ENCODE peak calls at places on chromosome 21, in six cellular contexts. Z is NB4, N is colonic mucosa, A is heart left ventricle, R is GM12864, L is SK-N-SH. D is an unnamed sample.

GRCh38 chr21:33975548-33976081 is 60.0 kb upstream of the ATP5PO start:
- DNase-seq in Z (peak), L (no peak), A (no peak), R (peak), N (no peak), D (no peak)

GRCh38 chr21:35843911-35844667 is 216.2 kb downstream of the SETD4 start:
- DNase-seq in Z (no peak), L (no peak), N (no peak), A (no peak), R (no peak), D (no peak)

GRCh38 chr21:32524010-32524719 is 61.2 kb downstream of the TCP10L start:
- DNase-seq in Z (no peak), N (no peak), L (no peak), A (peak), R (no peak), D (no peak)

GRCh38 chr21:17089121-17089520 is 423.7 kb upstream of the CXADR start:
- DNase-seq in L (no peak), N (no peak), Z (no peak), R (no peak), A (no peak), D (no peak)

GRCh38 chr21:46599251-46599572 is 5.7 kb downstream of the S100B start:
- DNase-seq in N (no peak), L (peak), R (no peak), A (peak), Z (no peak), D (no peak)

GRCh38 chr21:16974060-16974459 is 538.8 kb upstream of the CXADR start:
- DNase-seq in Z (no peak), N (no peak), L (no peak), A (no peak), R (no peak), D (no peak)

GRCh38 chr21:32387151-32387550 is 5.7 kb downstream of the URB1 start:
- DNase-seq in R (no peak), A (no peak), L (no peak), N (no peak), Z (no peak), D (no peak)

GRCh38 chr21:31872452-31873274 is at the start of gene HUNK:
- DNase-seq in L (peak), N (peak), Z (peak), R (no peak), A (peak), D (no peak)

GRCh38 chr21:37886726-37887309 is 29.4 kb downstream of the KCNJ6 start:
- DNase-seq in N (no peak), R (no peak), L (no peak), Z (no peak), A (no peak), D (no peak)

GRCh38 chr21:38136201-38136600 is 120.6 kb upstream of the KCNJ15 start:
- DNase-seq in R (no peak), A (no peak), Z (no peak), N (no peak), L (no peak), D (no peak)

GRCh38 chr21:37365657-37366487 is 701 bp upstream of the DYRK1A start:
- DNase-seq in N (peak), R (no peak), L (no peak), A (peak), Z (peak), D (peak)

GRCh38 chr21:46498335-46499050 is 39.8 kb downstream of the DIP2A start:
- DNase-seq in A (no peak), R (no peak), Z (no peak), N (no peak), L (no peak), D (no peak)

GRCh38 chr21:36149788-36150187 is 6.8 kb upstream of the DOP1B start:
- DNase-seq in R (no peak), Z (no peak), L (no peak), A (no peak), N (no peak), D (no peak)

GRCh38 chr21:18782721-18783120 is 379.1 kb upstream of the TMPRSS15 start:
- DNase-seq in Z (no peak), A (no peak), R (no peak), L (no peak), N (no peak), D (no peak)

GRCh38 chr21:26297856-26298255 is 127.3 kb upstream of the APP start:
- DNase-seq in Z (no peak), L (no peak), R (no peak), N (no peak), A (no peak), D (no peak)

GRCh38 chr21:25564349-25564948 is 42.8 kb downstream of the MRPL39 start:
- DNase-seq in L (no peak), N (no peak), Z (no peak), A (no peak), R (no peak), D (no peak)

GRCh38 chr21:14064296-14064645 is 146.5 kb downstream of the LIPI start:
- DNase-seq in Z (no peak), R (no peak), A (no peak), L (no peak), N (no peak), D (no peak)

GRCh38 chr21:16535100-16535418 is 805.3 kb downstream of the USP25 start:
- DNase-seq in A (peak), R (no peak), N (no peak), Z (no peak), L (peak), D (peak)

GRCh38 chr21:38769253-38769780 is 36.4 kb upstream of the ETS2 start:
- DNase-seq in R (no peak), L (no peak), N (no peak), A (no peak), Z (no peak), D (no peak)

GRCh38 chr21:35342440-35342839 is 293.3 kb upstream of the RUNX1 start:
- DNase-seq in N (no peak), R (peak), L (no peak), Z (peak), A (no peak), D (no peak)

GRCh38 chr21:37927711-37928110 is 11.5 kb upstream of the KCNJ6 start:
- DNase-seq in Z (no peak), A (no peak), N (no peak), R (no peak), L (no peak), D (no peak)

GRCh38 chr21:35324372-35325220 is 275.5 kb upstream of the RUNX1 start:
- DNase-seq in L (no peak), Z (no peak), N (no peak), R (no peak), A (no peak), D (no peak)

GRCh38 chr21:33541105-33541711 is 709 bp downstream of the GART start:
- DNase-seq in Z (peak), L (no peak), A (no peak), N (peak), R (no peak), D (no peak)

GRCh38 chr21:15241997-15242767 is 177.4 kb upstream of the NRIP1 start:
- DNase-seq in N (no peak), L (no peak), R (no peak), A (no peak), Z (no peak), D (no peak)
- H3K4me3 ChIP-seq in N (no peak), L (no peak), R (no peak), A (no peak), Z (no peak), D (no peak)

GRCh38 chr21:27584266-27584665 is 617.4 kb upstream of the ADAMTS5 start:
- DNase-seq in L (no peak), R (no peak), Z (no peak), N (no peak), A (no peak), D (no peak)

GRCh38 chr21:27582946-27583270 is 616.0 kb upstream of the ADAMTS5 start:
- DNase-seq in R (no peak), N (no peak), Z (no peak), L (no peak), A (no peak), D (no peak)

GRCh38 chr21:27586326-27586725 is 619.4 kb upstream of the ADAMTS5 start:
- DNase-seq in Z (no peak), N (no peak), R (no peak), A (no peak), L (no peak), D (no peak)

GRCh38 chr21:27590271-27590670 is 623.4 kb upstream of the ADAMTS5 start:
- DNase-seq in L (no peak), R (no peak), N (no peak), Z (peak), A (peak), D (peak)

DNA sequence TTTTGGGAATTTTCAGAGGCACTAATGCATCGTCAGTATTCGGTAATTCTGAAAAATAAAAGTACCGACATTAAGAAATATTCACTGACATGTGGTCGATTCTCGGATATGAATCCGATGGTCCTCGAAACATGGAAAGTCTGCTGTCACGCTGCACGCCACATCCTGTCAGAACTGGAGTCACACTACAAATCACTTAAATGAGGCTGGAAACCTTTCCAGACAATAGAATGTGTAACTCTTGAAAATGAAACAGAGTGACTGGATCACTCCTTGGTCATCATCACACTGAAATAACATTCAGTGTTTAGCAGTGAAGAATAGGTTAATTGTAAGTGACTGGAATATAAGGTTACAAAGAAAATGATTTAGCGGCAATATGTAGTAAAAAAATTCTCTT is 620.1 kb upstream of the ADAMTS5 start:
- DNase-seq in Z (no peak), L (no peak), R (no peak), N (no peak), A (no peak), D (no peak)
- H3K4me3 ChIP-seq in Z (no peak), L (no peak), R (no peak), N (no peak), A (no peak), D (no peak)

GRCh38 chr21:29613877-29614276 is 315.2 kb downstream of the BACH1 start:
- DNase-seq in N (no peak), A (no peak), Z (no peak), L (no peak), R (no peak), D (no peak)
- H3K4me3 ChIP-seq in N (no peak), A (no peak), Z (no peak), L (no peak), R (no peak), D (no peak)

DNA sequence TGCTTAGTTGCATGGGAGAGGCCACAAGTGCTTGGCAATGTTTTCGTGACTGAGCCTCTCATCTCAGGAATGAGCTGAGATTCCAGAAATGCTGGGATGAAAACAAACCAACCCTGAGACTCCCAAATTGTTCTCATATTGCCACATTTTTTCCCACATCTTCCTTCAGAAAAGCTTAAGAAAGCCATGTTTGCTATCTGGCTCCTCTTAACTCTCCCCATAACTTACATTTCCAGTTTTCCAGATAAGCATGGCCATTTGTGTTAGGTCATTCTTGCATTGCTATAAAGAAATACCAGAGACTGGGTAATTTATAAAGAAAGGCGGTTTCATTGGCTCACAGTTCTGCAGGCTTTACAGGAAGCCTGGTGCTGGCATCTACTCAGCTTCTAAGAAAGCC is 17.2 kb downstream of the DSCAM start:
- DNase-seq in R (no peak), L (no peak), A (no peak), Z (no peak), N (no peak), D (no peak)
- H3K4me3 ChIP-seq in R (no peak), L (no peak), A (no peak), Z (no peak), N (no peak), D (no peak)

GRCh38 chr21:44354001-44354405 is 582 bp downstream of the TRPM2 start:
- DNase-seq in Z (peak), N (no peak), L (no peak), R (no peak), A (no peak), D (no peak)

GRCh38 chr21:44354775-44355771 is 1.7 kb downstream of the TRPM2 start:
- DNase-seq in A (no peak), N (no peak), Z (peak), R (peak), L (no peak), D (no peak)

GRCh38 chr21:44352253-44352860 is 1.1 kb upstream of the TRPM2 start:
- DNase-seq in A (no peak), R (no peak), L (no peak), Z (peak), N (no peak), D (no peak)

GRCh38 chr21:44351535-44352252 is 1.7 kb upstream of the TRPM2 start:
- DNase-seq in R (no peak), N (no peak), Z (no peak), L (no peak), A (no peak), D (no peak)

GRCh38 chr21:44353200-44353970 is at the start of gene TRPM2:
- DNase-seq in A (peak), L (no peak), R (peak), Z (peak), N (no peak), D (no peak)
- H3K4me3 ChIP-seq in A (peak), L (no peak), R (no peak), Z (peak), N (peak), D (peak)

GRCh38 chr21:45405819-45406762 is 1.1 kb downstream of the COL18A1 start:
- DNase-seq in A (no peak), N (no peak), L (peak), Z (no peak), R (no peak), D (peak)
- H3K4me3 ChIP-seq in A (peak), N (peak), L (peak), Z (no peak), R (no peak), D (peak)

DNA sequence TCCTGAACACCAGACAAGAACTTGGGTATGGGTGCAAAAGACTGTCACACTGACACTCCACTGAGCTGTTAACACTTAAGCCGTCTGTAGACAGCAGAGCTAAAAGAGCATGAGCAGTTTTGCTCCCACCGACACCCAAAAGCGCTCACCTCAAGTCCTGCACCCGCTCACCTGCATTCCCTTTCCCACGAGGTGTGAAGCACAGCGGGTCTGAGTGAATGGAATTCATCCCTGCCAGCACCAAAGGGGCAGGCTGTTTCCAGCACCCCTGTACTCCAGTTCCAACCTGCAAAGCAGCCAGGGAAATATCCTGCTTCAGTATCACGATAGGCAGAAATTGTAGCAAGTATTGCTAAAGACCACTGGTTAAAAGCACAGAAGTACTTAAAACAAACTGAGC is 28.8 kb downstream of the KRTAP21-3 start:
- DNase-seq in R (no peak), L (no peak), A (no peak), N (no peak), Z (no peak), D (no peak)
- H3K4me3 ChIP-seq in R (no peak), L (no peak), A (no peak), N (no peak), Z (no peak), D (no peak)

DNA sequence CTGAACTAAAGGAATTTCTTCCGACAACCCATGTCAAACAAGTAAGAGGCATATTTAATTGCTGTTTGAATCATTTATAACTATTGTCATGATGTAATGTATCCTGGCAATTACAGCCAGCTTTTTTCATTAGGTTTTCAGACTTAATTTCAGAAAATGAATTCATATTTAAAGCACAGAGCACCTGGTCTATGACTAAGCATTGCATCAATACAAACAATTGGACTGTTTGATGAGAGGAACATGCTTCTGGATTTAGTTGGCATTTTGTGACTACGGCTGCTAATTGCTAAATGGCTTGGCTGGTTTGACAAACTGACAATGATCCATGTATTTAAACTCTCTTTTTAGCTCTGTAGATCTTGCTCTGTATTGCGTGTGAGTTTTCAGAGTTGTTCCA is 853.4 kb downstream of the NCAM2 start:
- DNase-seq in Z (no peak), L (no peak), N (no peak), A (no peak), R (no peak), D (no peak)
- H3K4me3 ChIP-seq in Z (no peak), L (no peak), N (no peak), A (no peak), R (no peak), D (no peak)

DNA sequence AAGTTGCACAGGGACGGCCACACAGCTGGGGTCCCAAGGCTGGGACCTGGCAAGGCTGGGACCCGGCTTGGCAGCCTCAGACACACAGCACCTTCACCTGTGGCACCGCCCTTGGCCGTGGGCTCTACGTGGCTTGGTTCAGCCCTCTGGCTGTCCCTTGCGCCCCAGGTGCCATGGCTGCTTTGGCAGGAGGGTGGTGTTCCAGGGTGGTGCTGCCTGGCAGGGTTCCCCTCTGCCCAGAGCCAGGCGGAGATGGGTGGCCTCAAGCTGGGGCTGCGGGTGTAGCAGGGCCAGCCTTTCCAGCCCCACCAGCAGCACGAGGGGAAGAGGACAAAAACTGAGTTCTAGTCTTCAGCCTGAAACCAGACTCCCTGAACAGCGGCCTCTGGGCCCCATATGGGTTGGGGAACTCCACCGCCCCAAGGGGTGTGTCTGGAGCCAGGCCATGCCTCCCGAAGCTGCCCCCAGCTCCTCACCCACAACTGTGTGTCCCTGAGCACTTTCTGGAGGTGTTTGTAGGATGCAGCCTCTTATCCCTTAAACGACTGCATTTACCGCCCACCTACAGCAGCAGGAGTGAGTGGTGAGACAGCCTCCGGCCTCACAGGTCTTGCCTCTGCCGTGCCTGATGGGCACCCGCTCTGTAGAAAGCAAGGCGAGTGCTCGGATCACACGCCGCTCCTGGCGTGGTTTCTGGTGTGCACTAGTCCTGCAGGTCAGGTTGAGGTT is 92.3 kb downstream of the PDE9A start:
- DNase-seq in R (no peak), Z (peak), N (no peak), L (no peak), A (no peak), D (peak)
- H3K4me3 ChIP-seq in R (no peak), Z (peak), N (no peak), L (no peak), A (no peak), D (no peak)